ENCODE peak calls at places on chromosomes 1 and 21, in six cellular contexts. W, A, K, S, G and F are unnamed samples. For H4K20me1, the result is how much of the 10 kb centered on the place peaks cover.

GRCh38 chr1:14314032-14314431 is 284.5 kb upstream of the KAZN start:
- DNase-seq in A (no peak), G (no peak), S (no peak), K (no peak), W (no peak), F (no peak)

GRCh38 chr1:179955318-179955638 is 668 bp downstream of the CEP350 start:
- DNase-seq in W (no peak), K (peak), A (no peak), G (no peak), S (peak), F (no peak)

GRCh38 chr1:70504176-70504820 is 93.2 kb downstream of the CTH start:
- DNase-seq in A (no peak), W (peak), S (peak), K (peak), G (peak), F (no peak)

GRCh38 chr1:180027949-180028445 is 73.4 kb downstream of the CEP350 start:
- DNase-seq in A (no peak), W (no peak), G (peak), S (peak), K (peak), F (no peak)

GRCh38 chr1:177310326-177310725 is 139.6 kb downstream of the BRINP2 start:
- DNase-seq in A (no peak), K (peak), S (no peak), G (peak), W (no peak), F (no peak)

GRCh38 chr1:33094971-33095604 is 14.1 kb downstream of the AZIN2 start:
- DNase-seq in S (peak), A (peak), G (peak), K (peak), W (peak), F (peak)

GRCh38 chr1:218480691-218481099 is 135.6 kb downstream of the TGFB2 start:
- DNase-seq in S (peak), G (peak), K (peak), W (no peak), A (no peak), F (no peak)

GRCh38 chr1:169295846-169296245 is 71.8 kb downstream of the NME7 start:
- DNase-seq in K (no peak), A (no peak), W (no peak), S (no peak), G (no peak), F (no peak)

GRCh38 chr1:147337040-147337439 is 94.6 kb downstream of the CHD1L start:
- DNase-seq in A (no peak), K (no peak), S (no peak), G (no peak), W (no peak), F (peak)

GRCh38 chr1:84297546-84298244 is 3.8 kb upstream of the SAMD13 start:
- DNase-seq in A (no peak), K (no peak), S (no peak), W (no peak), G (no peak), F (no peak)

GRCh38 chr1:31064685-31065309 is 720 bp downstream of the PUM1 start:
- DNase-seq in K (peak), G (peak), S (peak), A (no peak), W (peak), F (no peak)

GRCh38 chr1:226868726-226869125 is 1.7 kb upstream of the PSEN2 start:
- DNase-seq in W (no peak), K (no peak), S (no peak), A (no peak), G (no peak), F (no peak)

GRCh38 chr1:219085988-219086387 is 87.7 kb upstream of the LYPLAL1 start:
- DNase-seq in S (no peak), A (no peak), K (peak), W (no peak), G (peak), F (no peak)

GRCh38 chr1:5892370-5892769 is 99.9 kb downstream of the NPHP4 start:
- DNase-seq in A (no peak), K (no peak), S (no peak), G (no peak), W (no peak), F (no peak)

GRCh38 chr21:27326293-27326692 is 359.4 kb upstream of the ADAMTS5 start:
- DNase-seq in S (no peak), K (no peak), W (no peak), A (no peak), G (peak), F (no peak)

GRCh38 chr1:59803458-59804038 is 11.2 kb upstream of the HOOK1 start:
- DNase-seq in G (no peak), K (no peak), S (peak), A (no peak), W (no peak), F (no peak)

GRCh38 chr1:22527555-22528296 is 35.6 kb upstream of the EPHA8 start:
- DNase-seq in S (no peak), K (no peak), A (no peak), W (peak), G (no peak), F (peak)

GRCh38 chr1:209831615-209832014 is 3.8 kb downstream of the UTP25 start:
- DNase-seq in W (no peak), G (peak), A (no peak), S (no peak), K (peak), F (no peak)

GRCh38 chr1:212368073-212368484 is 46.6 kb downstream of the PACC1 start:
- DNase-seq in A (peak), K (peak), S (peak), G (peak), W (peak), F (peak)

GRCh38 chr1:24776821-24777220 is 31.6 kb downstream of the CLIC4 start:
- DNase-seq in A (no peak), S (no peak), W (no peak), G (no peak), K (no peak), F (peak)
- H4K20me1 ChIP-seq in A (under half), S (under half), W (half or more), G (under half), K (under half), F (half or more)

GRCh38 chr1:8411803-8412182 is 93.9 kb downstream of the SLC45A1 start:
- DNase-seq in A (no peak), K (no peak), G (no peak), W (no peak), S (peak), F (no peak)

GRCh38 chr1:8409107-8409506 is 91.2 kb downstream of the SLC45A1 start:
- DNase-seq in W (no peak), S (peak), K (peak), A (no peak), G (peak), F (peak)

GRCh38 chr1:8409666-8410065 is 91.8 kb downstream of the SLC45A1 start:
- DNase-seq in K (no peak), A (no peak), G (no peak), S (no peak), W (no peak), F (no peak)

GRCh38 chr1:8410791-8411190 is 92.9 kb downstream of the SLC45A1 start:
- DNase-seq in A (no peak), K (no peak), W (no peak), G (no peak), S (no peak), F (no peak)

GRCh38 chr1:8412183-8412831 is 94.4 kb downstream of the SLC45A1 start:
- DNase-seq in K (peak), W (no peak), S (peak), A (no peak), G (peak), F (no peak)
- TF ChIP-seq CTCF in K (peak), W (peak), S (peak), A (no peak), G (peak), F (no peak)

GRCh38 chr1:10680487-10680886 is 116.0 kb downstream of the CASZ1 start:
- DNase-seq in W (no peak), G (no peak), S (no peak), K (peak), A (peak), F (no peak)

GRCh38 chr1:10681296-10682113 is 114.9 kb downstream of the CASZ1 start:
- DNase-seq in W (no peak), A (no peak), S (no peak), G (no peak), K (no peak), F (peak)

GRCh38 chr1:10678852-10679251 is 117.6 kb downstream of the CASZ1 start:
- DNase-seq in G (no peak), K (no peak), A (no peak), S (no peak), W (peak), F (no peak)

GRCh38 chr1:10678395-10678794 is 118.1 kb downstream of the CASZ1 start:
- DNase-seq in A (no peak), S (no peak), K (no peak), W (peak), G (no peak), F (no peak)

GRCh38 chr1:10679521-10680220 is 116.8 kb downstream of the CASZ1 start:
- DNase-seq in G (peak), K (peak), A (peak), W (peak), S (peak), F (peak)
- H4K20me1 ChIP-seq in G (under half), K (under half), A (under half), W (under half), S (under half), F (under half)

GRCh38 chr1:94463765-94464330 is 45.7 kb downstream of the ABCD3 start:
- DNase-seq in G (peak), W (peak), K (peak), S (peak), A (peak), F (peak)
- TF ChIP-seq CTCF in G (peak), W (peak), K (peak), S (peak), A (peak), F (peak)

DNA sequence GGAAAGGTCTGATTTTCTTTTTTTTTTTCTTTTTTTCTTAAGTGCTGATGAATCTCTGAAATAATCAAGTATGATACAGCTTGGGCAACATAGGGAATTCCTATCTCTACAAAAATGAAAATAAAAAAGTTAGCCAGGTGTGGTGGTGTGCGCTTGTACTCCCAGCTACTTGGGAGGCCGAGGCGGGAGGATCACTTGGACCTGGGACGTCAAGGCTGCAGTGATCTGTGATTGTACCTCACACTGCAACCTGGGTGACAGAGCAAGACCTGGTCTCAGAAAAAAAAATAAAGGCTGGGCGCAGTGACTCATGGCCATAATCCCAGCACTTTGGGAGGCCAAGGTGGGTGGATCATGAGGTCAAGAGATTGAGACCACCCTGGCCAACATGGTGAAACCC is 6.0 kb downstream of the TRAPPC10 start:
- DNase-seq in S (no peak), K (no peak), A (no peak), W (no peak), G (no peak), F (no peak)
- H4K20me1 ChIP-seq in S (under half), K (under half), A (under half), W (half or more), G (half or more), F (half or more)

GRCh38 chr1:155051342-155051776 is 243 bp downstream of the ADAM15 start:
- DNase-seq in A (no peak), G (no peak), S (no peak), K (no peak), W (no peak), F (no peak)
- TF ChIP-seq CTCF in A (no peak), G (no peak), S (no peak), K (no peak), W (no peak), F (no peak)

GRCh38 chr1:167728818-167729410 is 7.1 kb downstream of the MPZL1 start:
- DNase-seq in S (no peak), G (no peak), A (no peak), K (peak), W (no peak), F (no peak)

GRCh38 chr1:167737169-167737568 is 15.4 kb downstream of the MPZL1 start:
- DNase-seq in G (no peak), W (no peak), A (no peak), S (no peak), K (no peak), F (no peak)

GRCh38 chr1:167734841-167735240 is 13.1 kb downstream of the MPZL1 start:
- DNase-seq in A (no peak), G (no peak), W (no peak), K (no peak), S (no peak), F (no peak)

GRCh38 chr1:167738158-167738557 is 16.4 kb downstream of the MPZL1 start:
- DNase-seq in W (no peak), K (peak), S (no peak), G (no peak), A (no peak), F (no peak)

GRCh38 chr1:167734227-167734626 is 12.4 kb downstream of the MPZL1 start:
- DNase-seq in G (no peak), W (no peak), K (no peak), S (no peak), A (no peak), F (no peak)
- H4K20me1 ChIP-seq in G (under half), W (under half), K (under half), S (under half), A (under half), F (under half)

DNA sequence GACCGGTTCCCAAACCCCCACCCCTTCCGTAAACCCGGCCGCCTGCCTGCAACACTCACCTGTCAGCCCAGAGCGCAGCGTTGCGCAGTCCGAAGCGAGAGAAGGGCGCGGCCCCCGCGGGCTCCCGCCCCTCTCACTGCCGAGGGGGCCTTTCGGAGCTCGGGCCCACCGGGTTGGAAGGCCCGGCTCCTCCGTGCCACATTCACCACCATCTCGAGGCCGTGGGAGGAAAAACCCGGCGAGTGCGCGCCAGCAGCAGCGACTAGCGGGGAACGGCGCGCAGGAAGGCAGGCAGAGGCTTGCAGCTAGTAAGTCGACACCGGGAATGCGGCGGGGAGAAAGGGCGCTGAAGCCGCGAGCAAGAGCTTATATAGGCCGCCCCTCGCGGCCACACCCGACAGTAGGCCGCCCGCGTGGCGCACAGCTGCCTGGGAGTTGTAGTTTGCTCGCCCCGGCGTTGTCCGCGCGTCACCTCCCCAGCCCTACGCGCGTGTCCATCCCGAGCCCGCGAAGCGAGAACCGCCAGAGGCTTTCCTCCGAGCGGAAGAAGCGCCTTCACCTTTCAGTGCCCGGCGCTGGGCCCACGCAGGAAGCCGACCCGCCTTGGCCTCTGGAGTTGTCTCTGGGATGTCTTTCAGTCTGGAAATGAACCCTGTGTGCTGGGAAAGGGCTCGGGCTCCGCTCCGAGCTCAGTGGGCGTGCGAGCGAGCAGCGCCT is 10.4 kb upstream of the RAB42 start:
- DNase-seq in G (peak), W (peak), K (peak), S (peak), A (peak), F (peak)
- TF ChIP-seq CTCF in G (peak), W (no peak), K (no peak), S (no peak), A (no peak), F (peak)

DNA sequence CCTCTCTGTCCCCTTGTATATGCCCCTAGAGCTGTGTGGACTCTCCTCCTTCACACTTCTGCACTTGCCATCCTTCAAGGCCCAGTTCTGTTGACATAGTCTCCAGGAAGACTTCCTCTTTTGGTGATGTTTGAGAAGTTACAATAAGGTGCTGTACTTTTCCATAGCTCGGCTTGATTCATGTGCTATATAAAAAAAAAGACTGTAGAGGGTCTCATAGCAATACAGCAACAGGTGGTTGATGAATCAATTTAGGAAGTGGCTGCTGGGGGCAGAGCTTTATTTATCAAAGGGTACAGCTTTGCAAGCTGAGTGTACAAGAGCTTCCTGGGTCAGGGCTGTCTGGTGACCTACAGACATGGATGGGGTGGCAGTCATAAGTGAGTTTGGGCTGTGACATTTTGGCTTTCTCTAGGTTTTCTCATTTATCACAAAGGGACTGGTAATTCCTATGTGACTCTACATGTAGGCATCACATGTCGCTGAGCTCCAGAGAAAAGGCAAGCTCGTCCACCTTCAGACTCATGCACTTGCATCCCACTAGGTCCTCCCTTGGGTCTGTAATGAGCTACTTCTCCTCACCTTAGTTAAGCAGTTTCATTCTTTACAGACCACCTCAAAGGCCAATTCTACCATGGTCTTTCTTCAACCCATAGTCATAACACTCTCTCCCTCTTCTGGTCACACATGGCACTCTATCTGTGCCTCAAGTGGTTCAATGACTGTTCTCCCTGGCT is 102.5 kb downstream of the RUNX1 start:
- DNase-seq in K (no peak), A (no peak), G (no peak), W (no peak), S (no peak), F (no peak)
- H4K20me1 ChIP-seq in K (under half), A (under half), G (under half), W (under half), S (under half), F (under half)